ENCODE peak calls at places on chromosomes 11 and 22, in six cellular contexts. D, H, X, L, E and P are unnamed samples.

GRCh38 chr22:40857309-40857851 is 432 bp downstream of the XPNPEP3 start:
- DNase-seq in D (no peak), H (no peak), X (no peak), L (no peak), E (no peak), P (no peak)

GRCh38 chr11:17238377-17238776 is 30.6 kb upstream of the PIK3C2A start:
- DNase-seq in D (no peak), H (peak; percentile 28), X (no peak), L (no peak), E (no peak), P (no peak)

GRCh38 chr22:38869663-38870062 is 2.4 kb downstream of the CBX6 start:
- DNase-seq in D (no peak), H (no peak), X (no peak), L (no peak), E (no peak), P (no peak)

GRCh38 chr11:69394234-69394891 is 87.1 kb upstream of the LINC01488 start:
- DNase-seq in D (no peak), H (no peak), X (no peak), L (no peak), E (no peak), P (peak; percentile 55)

GRCh38 chr11:97893612-97894011 is 1127.1 kb upstream of the CNTN5 start:
- DNase-seq in D (no peak), H (no peak), X (no peak), L (no peak), E (no peak), P (no peak)

GRCh38 chr11:45964911-45965389 is 42.5 kb downstream of the LARGE2 start:
- DNase-seq in D (peak; percentile 80), H (peak; percentile 56), X (no peak), L (peak; percentile 31), E (peak; percentile 24), P (peak; percentile 65)

GRCh38 chr11:267491-267994 is 10.7 kb upstream of the NLRP6 start:
- DNase-seq in D (no peak), H (peak; percentile 60), X (no peak), L (no peak), E (no peak), P (no peak)

GRCh38 chr11:115462004-115462541 is 42.1 kb downstream of the CADM1 start:
- DNase-seq in D (no peak), H (no peak), X (no peak), L (no peak), E (no peak), P (peak; percentile 37)

GRCh38 chr22:33873666-33874065 is 46.6 kb downstream of the LARGE1 start:
- DNase-seq in D (no peak), H (no peak), X (no peak), L (no peak), E (no peak), P (no peak)

GRCh38 chr11:134404485-134405341 is 7.3 kb downstream of the B3GAT1 start:
- DNase-seq in D (no peak), H (no peak), X (no peak), L (no peak), E (no peak), P (no peak)

GRCh38 chr11:83600656-83601055 is 314.5 kb upstream of the CCDC90B start:
- DNase-seq in D (no peak), H (no peak), X (no peak), L (no peak), E (no peak), P (no peak)

GRCh38 chr11:73464347-73464746 is 88.1 kb downstream of the RELT start:
- DNase-seq in D (no peak), H (no peak), X (no peak), L (no peak), E (no peak), P (no peak)

GRCh38 chr22:24848559-24849168 is 42.7 kb downstream of the SGSM1 start:
- DNase-seq in D (no peak), H (no peak), X (no peak), L (no peak), E (no peak), P (no peak)

GRCh38 chr11:124877631-124878496 is 12.6 kb downstream of the ROBO3 start:
- DNase-seq in D (no peak), H (no peak), X (no peak), L (no peak), E (no peak), P (no peak)

GRCh38 chr22:48921411-48921903 is 906.2 kb downstream of the BRD1 start:
- DNase-seq in D (no peak), H (peak; percentile 23), X (peak; percentile 28), L (no peak), E (no peak), P (no peak)

GRCh38 chr11:95268386-95268785 is 37.4 kb upstream of the SESN3 start:
- DNase-seq in D (no peak), H (no peak), X (no peak), L (no peak), E (no peak), P (no peak)

GRCh38 chr11:80524330-80524729 is 1083.5 kb upstream of the TENM4 start:
- DNase-seq in D (no peak), H (no peak), X (no peak), L (no peak), E (no peak), P (no peak)